ENCODE peak calls at places on chromosome 12, in five cellular contexts. M is brain microvascular endothelial cell, G is LNCaP clone FGC, U is adrenal gland, P is A549. W is an unnamed sample.

GRCh38 chr12:85642810-85643209 is 193.4 kb downstream of the RASSF9 start:
- DNase-seq in U (no peak), M (peak), G (peak), P (peak), W (peak)

GRCh38 chr12:45478931-45479330 is 250.6 kb upstream of the ARID2 start:
- DNase-seq in U (no peak), M (no peak), P (no peak), G (no peak), W (no peak)

GRCh38 chr12:59823535-59823934 is 227.7 kb downstream of the SLC16A7 start:
- DNase-seq in G (no peak), P (no peak), M (no peak), U (no peak), W (no peak)

GRCh38 chr12:58364389-58365086 is 423.2 kb downstream of the ATP23 start:
- DNase-seq in G (no peak), U (no peak), P (peak), M (peak), W (peak)

GRCh38 chr12:89504560-89505346 is 19.8 kb downstream of the GALNT4 start:
- DNase-seq in G (no peak), U (no peak), P (no peak), M (peak), W (no peak)

GRCh38 chr12:14843425-14843887 is at the start of gene ART4:
- DNase-seq in M (no peak), U (peak), G (no peak), P (no peak), W (no peak)

GRCh38 chr12:126337556-126337955 is 1272.3 kb downstream of the AACS start:
- DNase-seq in P (no peak), M (no peak), G (no peak), U (no peak), W (peak)

GRCh38 chr12:81758421-81759214 is 532 bp downstream of the PPFIA2 start:
- DNase-seq in M (peak), U (no peak), P (peak), G (no peak), W (no peak)

GRCh38 chr12:31928246-31929139 is 30.7 kb upstream of the RESF1 start:
- DNase-seq in G (no peak), P (no peak), U (no peak), M (no peak), W (no peak)

GRCh38 chr12:96036765-96037455 is 1.5 kb upstream of the LTA4H start:
- DNase-seq in M (no peak), U (no peak), G (no peak), P (no peak), W (no peak)

GRCh38 chr12:16385779-16386646 is 38.6 kb downstream of the MGST1 start:
- DNase-seq in M (peak), P (peak), G (peak), U (peak), W (peak)

GRCh38 chr12:95554532-95555071 is 3.3 kb upstream of the USP44 start:
- DNase-seq in P (no peak), G (no peak), M (no peak), U (no peak), W (no peak)

GRCh38 chr12:53862831-53863230 is 75.8 kb upstream of the HOXC13 start:
- DNase-seq in M (no peak), U (no peak), P (peak), G (no peak), W (no peak)

GRCh38 chr12:93378373-93379310 is 917 bp downstream of the NUDT4 start:
- DNase-seq in P (peak), U (peak), G (no peak), M (peak), W (peak)

GRCh38 chr12:124917135-124917840 is 2.8 kb upstream of the UBC start:
- DNase-seq in P (peak), G (peak), U (peak), M (peak), W (peak)

GRCh38 chr12:21065845-21066244 is 65.1 kb upstream of the SLCO1B1 start:
- DNase-seq in U (no peak), G (peak), P (peak), M (peak), W (no peak)

GRCh38 chr12:64389154-64389553 is 1.4 kb downstream of the C12orf56 start:
- DNase-seq in P (no peak), U (no peak), M (no peak), G (no peak), W (no peak)

GRCh38 chr12:124399622-124400021 is 104.7 kb downstream of the RFLNA start:
- DNase-seq in U (peak), M (no peak), G (no peak), P (peak), W (no peak)

GRCh38 chr12:132312516-132312915 is 16.9 kb downstream of the GALNT9 start:
- DNase-seq in M (no peak), G (no peak), P (no peak), U (no peak), W (no peak)

GRCh38 chr12:105418232-105418631 is 87.7 kb downstream of the C12orf75 start:
- DNase-seq in U (no peak), M (peak), P (peak), G (no peak), W (peak)

GRCh38 chr12:122681814-122682213 is 21.3 kb downstream of the HCAR2 start:
- DNase-seq in P (no peak), M (no peak), G (no peak), U (no peak), W (peak)

GRCh38 chr12:67650127-67650495 is 1.6 kb downstream of the DYRK2 start:
- DNase-seq in M (no peak), P (no peak), U (peak), G (no peak), W (no peak)

GRCh38 chr12:52602552-52602951 is 1.3 kb upstream of the KRT72 start:
- DNase-seq in P (no peak), U (no peak), G (no peak), M (no peak), W (no peak)

GRCh38 chr12:11648514-11649412 is 711 bp upstream of the ETV6 start:
- DNase-seq in M (peak), P (peak), G (peak), U (peak), W (no peak)

GRCh38 chr12:76037130-76038105 is 5.8 kb upstream of the PHLDA1 start:
- DNase-seq in G (no peak), M (peak), P (peak), U (peak), W (no peak)

GRCh38 chr12:62613092-62613491 is 146.5 kb downstream of the MON2 start:
- DNase-seq in U (no peak), P (no peak), G (no peak), M (no peak), W (no peak)

GRCh38 chr12:31324845-31325523 is 966 bp downstream of the SINHCAF start:
- DNase-seq in M (peak), G (peak), U (peak), P (peak), W (no peak)

GRCh38 chr12:15712823-15713663 is 76.1 kb downstream of the EPS8 start:
- DNase-seq in P (peak), U (no peak), M (no peak), G (no peak), W (no peak)

GRCh38 chr12:16225692-16226091 is 51.8 kb downstream of the SLC15A5 start:
- DNase-seq in P (no peak), M (no peak), U (no peak), G (no peak), W (no peak)

GRCh38 chr12:52648012-52648550 is 3.9 kb downstream of the KRT2 start:
- DNase-seq in M (no peak), U (no peak), G (no peak), P (no peak), W (no peak)

GRCh38 chr12:52198454-52199215 is 6.8 kb upstream of the KRT80 start:
- DNase-seq in M (no peak), U (no peak), G (no peak), P (no peak), W (no peak)

GRCh38 chr12:115885040-115885439 is 392.5 kb downstream of the MED13L start:
- DNase-seq in U (no peak), P (no peak), G (peak), M (no peak), W (no peak)

GRCh38 chr12:104357431-104357952 is 54.0 kb downstream of the EID3 start:
- DNase-seq in U (peak), M (no peak), P (peak), G (no peak), W (no peak)

GRCh38 chr12:11836282-11836963 is 186.9 kb downstream of the ETV6 start:
- DNase-seq in U (peak), G (no peak), M (no peak), P (no peak), W (no peak)

GRCh38 chr12:96198970-96199369 is 4.8 kb downstream of the ELK3 start:
- DNase-seq in U (no peak), G (no peak), M (peak), P (peak), W (peak)

GRCh38 chr12:32535260-32535999 is 136.1 kb downstream of the FGD4 start:
- DNase-seq in G (peak), M (peak), P (peak), U (peak), W (no peak)

GRCh38 chr12:9256341-9256740 is 48.1 kb upstream of the PZP start:
- DNase-seq in U (no peak), P (no peak), M (no peak), G (no peak), W (no peak)

GRCh38 chr12:169528-170360 is 44.2 kb downstream of the SLC6A12 start:
- DNase-seq in M (no peak), U (no peak), P (no peak), G (no peak), W (no peak)

GRCh38 chr12:71945121-71945520 is 6.5 kb downstream of the TPH2 start:
- DNase-seq in G (no peak), M (no peak), P (no peak), U (no peak), W (no peak)

DNA sequence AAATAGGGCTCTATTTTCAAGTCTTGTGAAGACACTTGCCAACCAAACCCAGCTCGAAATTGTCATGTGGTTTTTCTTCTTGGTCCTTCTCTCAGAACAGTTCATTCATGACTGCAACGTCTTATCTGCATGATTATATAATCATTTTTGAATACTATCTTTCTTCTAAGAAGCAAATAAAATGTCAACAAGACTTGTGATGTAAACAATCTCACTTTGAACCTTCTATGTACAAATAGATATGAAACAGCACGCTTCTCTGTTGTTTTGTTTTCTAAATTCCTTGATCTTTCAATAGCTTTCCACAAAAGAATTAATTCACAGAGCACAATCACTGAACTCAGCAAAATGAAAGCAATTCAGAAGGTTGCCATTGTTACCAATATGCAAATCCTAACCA is 320.6 kb downstream of the SOX5 start:
- DNase-seq in P (no peak), U (no peak), G (no peak), M (no peak), W (no peak)
- H3K4me3 ChIP-seq in P (no peak), U (no peak), G (no peak), M (no peak), W (no peak)

GRCh38 chr12:38926501-38926900 is 21.1 kb upstream of the CPNE8 start:
- DNase-seq in G (no peak), M (no peak), P (no peak), U (no peak), W (no peak)

GRCh38 chr12:38915783-38916182 is 10.4 kb upstream of the CPNE8 start:
- DNase-seq in G (no peak), P (no peak), M (no peak), U (no peak), W (no peak)

GRCh38 chr12:38919191-38919590 is 13.8 kb upstream of the CPNE8 start:
- DNase-seq in G (no peak), M (no peak), U (peak), P (no peak), W (no peak)

DNA sequence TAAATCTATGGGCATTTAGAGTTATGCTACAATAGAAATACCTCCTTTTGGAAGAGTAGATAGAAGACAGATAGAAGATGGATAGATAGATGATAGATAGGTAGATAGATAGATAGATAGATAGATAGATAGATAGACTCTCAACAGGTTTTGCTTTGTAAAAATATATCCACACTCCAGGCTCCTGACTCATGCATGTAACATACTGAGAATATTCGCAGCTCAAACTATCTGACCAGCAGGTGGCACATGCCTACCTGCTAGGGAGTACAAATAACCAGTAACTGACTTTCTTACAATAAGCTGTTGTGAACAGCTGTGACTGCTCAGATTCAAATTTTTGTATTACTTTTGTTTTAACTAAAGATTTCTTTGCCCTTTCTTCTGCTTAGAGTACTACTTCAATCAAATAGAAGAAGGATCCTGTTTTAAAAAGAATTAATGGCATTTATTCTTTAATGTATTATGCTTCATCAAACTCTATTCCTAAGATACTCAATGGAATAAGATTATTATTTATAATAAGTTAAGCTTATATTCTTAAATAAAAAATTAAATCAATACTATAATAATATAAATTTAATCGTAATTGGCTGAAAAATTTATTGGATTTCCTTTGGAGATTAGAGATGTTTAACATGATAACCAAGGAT is 15.8 kb upstream of the CPNE8 start:
- DNase-seq in G (peak), U (peak), M (peak), P (peak), W (peak)
- TF ChIP-seq CTCF in G (peak), U (peak), M (peak), P (peak), W (peak)

DNA sequence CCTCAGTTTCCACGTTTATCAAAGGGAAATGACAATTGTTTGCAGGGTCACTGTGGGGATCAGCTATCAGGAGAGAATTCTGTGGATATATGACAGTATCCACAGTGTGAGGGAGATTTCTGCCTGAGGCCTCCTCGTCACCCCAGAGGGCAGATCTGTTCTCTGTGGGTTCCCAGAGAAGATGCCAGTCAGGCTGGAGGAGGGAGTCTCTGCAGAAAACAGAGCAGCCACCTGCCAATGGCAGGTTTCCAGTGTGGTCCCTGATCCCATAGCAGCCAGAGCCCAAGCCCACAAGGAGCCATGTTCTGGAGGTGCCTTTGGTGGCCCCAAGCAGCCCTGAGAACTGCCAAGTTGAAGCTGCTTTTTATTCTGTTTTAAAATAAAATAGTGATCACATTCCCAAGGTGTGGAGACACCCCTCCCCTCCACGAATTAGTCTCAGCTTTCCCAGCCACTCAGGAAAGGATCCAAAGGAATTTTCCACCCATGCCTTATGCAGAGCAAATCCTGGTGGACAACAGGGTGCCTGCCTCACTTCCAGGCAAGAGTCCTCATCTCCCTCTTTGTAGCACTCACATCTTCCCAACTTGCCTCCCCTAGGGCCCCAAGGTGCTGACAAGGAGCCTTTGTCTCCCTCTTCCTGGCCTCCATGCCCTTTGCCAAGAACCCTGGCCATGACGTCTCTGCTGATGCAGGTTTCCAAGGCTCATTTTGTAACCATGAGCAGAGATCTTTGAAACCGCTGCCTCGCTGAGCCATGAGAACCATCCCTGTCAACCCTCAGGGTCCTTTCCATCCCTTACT is 20.4 kb downstream of the CMKLR1 start:
- DNase-seq in G (no peak), P (no peak), U (no peak), M (no peak), W (no peak)
- H3K4me3 ChIP-seq in G (no peak), P (no peak), U (no peak), M (no peak), W (no peak)

GRCh38 chr12:6950401-6950801 is 755 bp upstream of the PTPN6 start:
- DNase-seq in G (no peak), M (no peak), P (no peak), U (no peak), W (no peak)
- TF ChIP-seq CTCF in G (peak), M (peak), P (no peak), U (no peak), W (peak)

DNA sequence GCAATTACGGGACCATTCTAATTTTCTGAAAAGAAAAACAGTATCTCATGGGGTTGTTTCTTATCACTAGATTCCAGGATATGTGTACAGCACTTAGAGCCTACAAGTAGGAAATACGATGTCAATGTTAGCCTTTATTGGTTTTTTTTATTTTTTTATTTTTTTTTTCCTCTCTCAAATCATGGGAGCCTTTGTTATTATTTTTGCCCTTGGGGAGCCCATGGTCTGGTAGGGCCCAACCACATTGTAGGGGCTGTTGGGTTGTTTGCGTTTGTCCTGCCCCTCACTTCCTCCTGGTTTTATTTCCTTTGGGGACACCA is 5.9 kb downstream of the MORN3 start:
- DNase-seq in G (no peak), M (no peak), P (no peak), U (no peak), W (no peak)
- H3K4me3 ChIP-seq in G (no peak), M (no peak), P (no peak), U (no peak), W (no peak)

DNA sequence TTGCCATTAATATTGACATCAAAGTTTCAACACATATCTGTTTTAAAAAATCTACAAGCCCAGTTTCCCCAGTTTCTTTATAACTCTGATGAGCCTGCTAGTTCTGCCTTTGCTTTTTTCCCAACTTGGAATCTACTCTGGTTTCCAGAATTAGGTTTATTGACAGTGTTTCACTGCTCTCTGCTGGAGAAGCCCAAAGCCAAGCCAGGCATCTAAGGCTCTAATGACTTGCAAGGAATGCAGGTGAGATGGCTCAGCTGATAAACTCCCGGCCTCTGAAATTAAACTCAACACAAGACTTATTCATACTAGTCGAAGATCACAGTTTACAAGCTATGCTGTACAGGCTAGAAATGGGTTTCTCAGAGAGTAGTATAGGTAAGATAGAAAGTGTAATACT is 54.3 kb downstream of the HMGA2 start:
- DNase-seq in U (no peak), P (peak), G (no peak), M (no peak), W (no peak)
- TF ChIP-seq CTCF in U (no peak), P (peak), G (peak), M (peak), W (peak)